ENCODE peak calls at places on chromosomes 16 and 17, in five cellular contexts. O is psoas muscle, K is upper lobe of right lung, G is left ventricle myocardium inferior, S is cardiac muscle cell. E is an unnamed sample.

GRCh38 chr17:13584701-13585080 is 17.0 kb downstream of the HS3ST3A1 start:
- DNase-seq in O (no peak), K (no peak), G (no peak), S (no peak), E (no peak)

GRCh38 chr17:61984826-61985225 is 57.0 kb upstream of the INTS2 start:
- DNase-seq in O (no peak), K (no peak), G (no peak), S (no peak), E (no peak)

GRCh38 chr16:24906199-24906808 is 60.5 kb downstream of the SLC5A11 start:
- DNase-seq in O (no peak), K (no peak), G (no peak), S (no peak), E (no peak)

GRCh38 chr16:65388592-65388991 is 266.7 kb upstream of the CDH11 start:
- DNase-seq in O (no peak), K (no peak), G (no peak), S (no peak), E (no peak)

GRCh38 chr17:1714488-1714979 is 4.4 kb upstream of the TLCD2 start:
- DNase-seq in O (peak; percentile 99), K (peak; percentile 98), G (peak; percentile 99), S (peak; percentile 97), E (peak; percentile 99)

GRCh38 chr17:81401727-81402529 is 6.7 kb downstream of the BAHCC1 start:
- DNase-seq in O (peak; percentile 62), K (no peak), G (peak; percentile 61), S (peak; percentile 64), E (peak; percentile 74)

GRCh38 chr17:5700791-5701190 is 116.5 kb upstream of the NLRP1 start:
- DNase-seq in O (no peak), K (no peak), G (no peak), S (no peak), E (no peak)

GRCh38 chr17:21019976-21020575 is 22.7 kb downstream of the USP22 start:
- DNase-seq in O (peak; percentile 55), K (peak; percentile 60), G (peak; percentile 44), S (no peak), E (no peak)

GRCh38 chr16:13766334-13766733 is 153.6 kb upstream of the ERCC4 start:
- DNase-seq in O (no peak), K (no peak), G (no peak), S (no peak), E (no peak)

GRCh38 chr17:52212851-52213250 is 54.3 kb upstream of the CA10 start:
- DNase-seq in O (no peak), K (no peak), G (no peak), S (no peak), E (no peak)

GRCh38 chr16:23908790-23909189 is 73.0 kb downstream of the PRKCB start:
- DNase-seq in O (no peak), K (no peak), G (no peak), S (no peak), E (no peak)

GRCh38 chr16:24139282-24139681 is 116.9 kb upstream of the CACNG3 start:
- DNase-seq in O (no peak), K (no peak), G (no peak), S (no peak), E (no peak)

GRCh38 chr17:1182831-1183578 is 3.2 kb upstream of the ABR start:
- DNase-seq in O (no peak), K (no peak), G (no peak), S (peak; percentile 21), E (no peak)

GRCh38 chr16:74141015-74141414 is 155.6 kb upstream of the PSMD7 start:
- DNase-seq in O (no peak), K (no peak), G (no peak), S (no peak), E (no peak)

GRCh38 chr16:87464691-87465300 is 28.0 kb downstream of the ZCCHC14 start:
- DNase-seq in O (peak; percentile 73), K (peak; percentile 83), G (peak; percentile 61), S (peak; percentile 49), E (peak; percentile 82)

GRCh38 chr17:36703860-36704266 is 102.5 kb downstream of the MRM1 start:
- DNase-seq in O (peak; percentile 27), K (peak; percentile 75), G (peak; percentile 39), S (peak; percentile 88), E (peak; percentile 30)

DNA sequence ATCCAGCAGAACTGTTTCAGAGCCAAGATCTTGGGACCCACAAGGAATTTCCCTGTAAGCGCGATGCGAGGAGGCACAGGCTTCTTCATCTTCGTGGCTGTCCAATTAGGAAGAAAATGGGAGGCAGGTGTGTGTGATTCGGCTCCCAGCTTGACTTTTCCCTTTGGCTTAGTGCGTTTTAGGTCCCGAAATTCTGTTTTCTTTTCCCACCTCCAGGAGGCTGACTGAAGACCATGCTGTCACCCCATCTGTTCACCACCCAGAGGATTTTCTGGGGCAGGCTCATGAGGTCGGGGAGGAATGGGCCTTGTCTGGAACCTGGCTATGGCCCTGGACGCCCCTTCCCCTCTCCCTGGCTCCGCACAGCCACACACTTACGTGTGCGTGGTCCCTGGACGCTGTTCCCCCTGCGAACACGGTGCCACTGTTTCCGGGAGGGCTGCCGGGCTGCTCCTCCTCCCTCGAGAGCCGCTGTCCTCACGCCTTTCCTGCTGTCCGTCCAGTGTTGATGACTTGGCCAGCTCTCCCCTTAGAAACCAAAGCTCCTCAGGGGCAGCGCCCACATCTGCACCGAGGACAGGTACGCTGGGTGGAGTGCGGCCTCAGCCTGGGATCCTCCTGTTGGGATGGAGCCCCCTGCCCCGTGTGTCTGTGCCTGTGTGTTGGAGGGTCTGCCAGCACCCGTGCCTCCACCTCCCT is 2.7 kb upstream of the PABPN1L start:
- DNase-seq in O (no peak), K (no peak), G (no peak), S (no peak), E (no peak)
- H3K27ac ChIP-seq in O (no peak overlapping the region), K (no peak overlapping the region), G (peak overlapping the region; percentile 23), S (no peak overlapping the region), E (no peak overlapping the region)

DNA sequence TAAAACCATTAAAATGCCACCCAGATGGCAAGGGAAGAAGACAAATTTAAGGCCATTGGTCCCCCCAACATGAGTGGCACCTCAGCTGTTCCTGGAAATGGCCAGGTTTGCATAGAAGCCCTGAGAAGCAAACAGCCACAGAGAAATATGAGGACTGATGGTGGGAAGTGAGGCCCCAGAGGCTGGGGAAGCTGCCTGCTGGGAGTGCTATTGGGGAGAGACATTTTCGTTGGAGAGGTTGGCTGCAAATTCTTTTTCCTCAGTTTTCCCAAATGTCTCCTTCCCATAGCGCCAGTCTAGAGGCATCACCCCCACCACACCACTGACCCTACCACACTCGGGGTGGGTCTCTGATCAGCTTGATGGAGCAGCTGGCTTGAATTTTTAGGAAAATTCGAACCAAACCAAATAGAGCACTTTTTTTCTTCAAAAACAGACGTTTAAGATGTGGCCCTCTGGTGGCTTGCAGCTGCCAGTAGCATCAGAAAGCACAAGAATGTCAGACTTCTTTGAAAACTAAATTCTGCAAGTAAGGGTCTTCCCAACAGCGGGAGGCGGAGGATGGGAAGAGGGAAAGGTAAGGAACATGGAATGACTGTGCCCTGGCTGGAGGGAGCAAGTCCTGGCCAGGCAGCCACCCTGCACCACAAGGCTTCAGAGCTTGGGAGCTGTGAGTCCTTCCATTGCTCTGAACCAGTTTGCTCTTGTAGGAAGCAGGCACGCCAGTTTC is 13.2 kb upstream of the SLC12A3 start:
- DNase-seq in O (no peak), K (peak; percentile 48), G (no peak), S (no peak), E (peak; percentile 1)
- TF ChIP-seq CTCF in O (no peak), K (peak; percentile 34), G (peak; percentile 7), S (peak; percentile 62), E (no peak)

DNA sequence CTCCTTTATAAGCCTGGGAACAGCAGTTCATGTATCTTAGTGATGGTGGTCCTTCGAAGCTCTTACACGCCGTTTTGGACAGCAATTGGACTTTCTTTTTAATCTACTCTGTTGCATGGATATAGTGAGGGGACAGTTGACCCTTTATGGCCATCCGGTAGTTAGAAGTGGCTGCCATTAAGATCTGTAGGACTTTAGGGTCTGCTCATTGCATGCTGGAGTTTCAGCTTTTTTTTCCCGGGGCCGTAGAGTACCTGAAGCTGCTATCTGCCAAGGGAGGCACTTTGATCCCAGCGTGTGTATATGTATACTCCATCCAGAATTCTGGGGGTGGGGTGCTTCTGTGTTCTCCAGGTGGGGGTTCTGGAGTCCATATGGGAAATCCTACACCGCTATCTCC is 1.2 kb downstream of the CYB5D1 start:
- DNase-seq in O (no peak), K (no peak), G (no peak), S (no peak), E (no peak)
- H3K27ac ChIP-seq in O (no peak overlapping the region), K (peak overlapping the region; percentile 89), G (peak overlapping the region; percentile 99), S (no peak overlapping the region), E (peak overlapping the region; percentile 95)

GRCh38 chr17:28743243-28744103 is at the start of gene TRAF4:
- DNase-seq in O (peak; percentile 82), K (peak; percentile 93), G (peak; percentile 79), S (peak; percentile 90), E (peak; percentile 89)
- TF ChIP-seq CTCF in O (peak; percentile 31), K (no peak), G (peak; percentile 45), S (no peak), E (no peak)

DNA sequence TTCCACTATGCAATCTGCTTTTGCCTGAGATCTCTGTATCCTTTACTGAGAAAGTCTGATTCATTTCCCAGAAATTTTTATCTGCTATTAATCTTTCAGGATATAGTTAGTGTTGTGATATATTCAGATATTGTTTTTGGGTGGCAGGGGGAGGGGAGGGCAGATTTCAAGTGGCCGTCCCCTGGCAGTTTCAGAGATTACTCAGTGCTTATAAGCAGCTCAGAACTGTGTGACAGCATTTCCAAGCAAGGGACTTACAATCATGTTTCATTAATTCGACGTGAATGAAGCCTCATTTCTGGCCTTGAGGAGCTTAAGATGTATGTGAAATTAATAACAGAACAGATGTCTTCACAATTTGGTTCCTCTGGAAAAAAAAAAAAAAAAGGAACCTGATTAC is 35.1 kb upstream of the MMP2 start:
- DNase-seq in O (no peak), K (no peak), G (no peak), S (no peak), E (no peak)
- H3K27ac ChIP-seq in O (no peak overlapping the region), K (peak overlapping the region; percentile 63), G (no peak overlapping the region), S (no peak overlapping the region), E (no peak overlapping the region)

DNA sequence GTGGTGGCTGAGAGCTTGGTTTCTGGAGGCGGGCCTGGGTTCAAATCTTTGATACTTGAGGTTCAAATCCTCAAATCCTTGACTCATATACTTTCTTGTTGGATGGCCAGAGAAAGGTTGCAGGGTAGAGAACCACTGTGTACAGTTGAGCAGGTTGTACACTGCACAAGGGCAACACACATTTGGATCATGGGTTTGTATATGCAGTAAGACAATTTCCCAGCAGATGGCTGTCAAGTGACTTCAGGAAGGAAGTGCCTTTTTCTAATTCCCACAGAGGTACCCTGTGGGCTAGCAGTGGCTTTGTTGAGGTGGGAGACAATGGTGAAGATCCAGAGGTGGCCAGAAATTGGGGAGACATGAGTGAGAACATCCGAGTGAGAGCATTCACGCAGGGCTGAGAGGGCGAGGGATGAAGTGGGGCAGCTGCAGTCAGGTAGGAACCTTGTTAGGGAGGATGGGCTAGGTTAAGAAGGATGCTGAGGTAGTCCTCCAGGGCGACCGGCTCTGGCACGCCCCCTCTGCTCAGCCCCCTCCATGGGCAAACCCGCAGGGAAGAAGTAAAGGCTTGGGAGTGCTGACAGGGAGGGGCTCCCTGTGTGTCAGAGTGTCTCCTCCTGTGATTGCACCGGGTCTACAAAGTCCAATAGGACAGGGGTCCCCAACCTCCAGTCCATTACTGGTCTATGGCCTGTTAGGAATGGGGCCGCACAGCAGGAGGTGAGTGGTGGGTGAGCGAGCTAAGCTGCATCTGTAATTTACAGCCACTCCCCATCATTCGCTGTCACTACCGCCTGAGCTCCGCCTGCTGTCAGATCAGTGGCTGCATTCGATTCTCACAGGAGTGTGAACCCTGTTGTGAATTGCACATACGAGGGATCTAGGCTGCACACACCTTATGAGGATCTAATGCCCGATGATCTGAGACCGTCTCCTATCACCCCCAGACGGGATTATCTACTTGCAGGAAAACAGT is 2.7 kb downstream of the C16orf89 start:
- DNase-seq in O (no peak), K (peak; percentile 57), G (no peak), S (no peak), E (no peak)
- TF ChIP-seq CTCF in O (no peak), K (no peak), G (no peak), S (no peak), E (no peak)

E was measured in heart left ventricle.